ENCODE peak calls at places on chromosomes 12 and 14, in ten cellular contexts. One of them, this sample, is unnamed.

GRCh38 chr14:43872752-43873655 is 634.1 kb downstream of the FSCB start:
- DNase-seq in mucosa of descending colon: no peak
- DNase-seq in mesothelial cell of epicardium: no peak
- DNase-seq in GM20000: no peak
- DNase-seq in fibroblast of lung: no peak
- DNase-seq in HCT116: no peak
- DNase-seq in HFFc6: no peak
- DNase-seq in neural crest cell: no peak
- DNase-seq in endothelial cell of umbilical vein: no peak
- DNase-seq in fibroblast of the aortic adventitia: no peak
- DNase-seq in this sample: no peak

GRCh38 chr12:58211211-58211610 is 269.8 kb downstream of the ATP23 start:
- DNase-seq in mucosa of descending colon: no peak
- DNase-seq in mesothelial cell of epicardium: no peak
- DNase-seq in GM20000: no peak
- DNase-seq in fibroblast of lung: no peak
- DNase-seq in HCT116: no peak
- DNase-seq in HFFc6: no peak
- DNase-seq in neural crest cell: no peak
- DNase-seq in endothelial cell of umbilical vein: no peak
- DNase-seq in fibroblast of the aortic adventitia: no peak
- DNase-seq in this sample: no peak

GRCh38 chr14:54182419-54183040 is 214.3 kb upstream of the CDKN3 start:
- DNase-seq in mucosa of descending colon: no peak
- DNase-seq in mesothelial cell of epicardium: no peak
- DNase-seq in GM20000: no peak
- DNase-seq in fibroblast of lung: peak
- DNase-seq in HCT116: no peak
- DNase-seq in HFFc6: peak
- DNase-seq in neural crest cell: no peak
- DNase-seq in endothelial cell of umbilical vein: peak
- DNase-seq in fibroblast of the aortic adventitia: peak
- DNase-seq in this sample: peak

GRCh38 chr12:49069507-49070346 is at the start of gene RHEBL1:
- DNase-seq in mucosa of descending colon: peak
- DNase-seq in mesothelial cell of epicardium: peak
- DNase-seq in GM20000: peak
- DNase-seq in fibroblast of lung: peak
- DNase-seq in HCT116: peak
- DNase-seq in HFFc6: peak
- DNase-seq in neural crest cell: peak
- DNase-seq in endothelial cell of umbilical vein: peak
- DNase-seq in fibroblast of the aortic adventitia: peak
- DNase-seq in this sample: peak

GRCh38 chr12:53935562-53936341 is 2.9 kb upstream of the HOXC13 start:
- DNase-seq in mucosa of descending colon: no peak
- DNase-seq in mesothelial cell of epicardium: no peak
- DNase-seq in GM20000: no peak
- DNase-seq in fibroblast of lung: no peak
- DNase-seq in HCT116: no peak
- DNase-seq in HFFc6: no peak
- DNase-seq in neural crest cell: no peak
- DNase-seq in endothelial cell of umbilical vein: no peak
- DNase-seq in fibroblast of the aortic adventitia: no peak
- DNase-seq in this sample: no peak

GRCh38 chr12:12032260-12032761 is 38.4 kb upstream of the BCL2L14 start:
- DNase-seq in mucosa of descending colon: no peak
- DNase-seq in mesothelial cell of epicardium: no peak
- DNase-seq in GM20000: no peak
- DNase-seq in fibroblast of lung: no peak
- DNase-seq in HCT116: no peak
- DNase-seq in HFFc6: no peak
- DNase-seq in neural crest cell: no peak
- DNase-seq in endothelial cell of umbilical vein: no peak
- DNase-seq in fibroblast of the aortic adventitia: no peak
- DNase-seq in this sample: no peak

GRCh38 chr12:132152921-132153321 is 8.7 kb downstream of the NOC4L start:
- DNase-seq in mucosa of descending colon: no peak
- DNase-seq in mesothelial cell of epicardium: peak
- DNase-seq in GM20000: no peak
- DNase-seq in fibroblast of lung: no peak
- DNase-seq in HCT116: no peak
- DNase-seq in HFFc6: no peak
- DNase-seq in neural crest cell: no peak
- DNase-seq in endothelial cell of umbilical vein: no peak
- DNase-seq in fibroblast of the aortic adventitia: no peak
- DNase-seq in this sample: no peak

GRCh38 chr12:13218641-13219040 is 22.1 kb downstream of the EMP1 start:
- DNase-seq in mucosa of descending colon: no peak
- DNase-seq in mesothelial cell of epicardium: no peak
- DNase-seq in GM20000: no peak
- DNase-seq in fibroblast of lung: no peak
- DNase-seq in HCT116: no peak
- DNase-seq in HFFc6: no peak
- DNase-seq in neural crest cell: no peak
- DNase-seq in endothelial cell of umbilical vein: no peak
- DNase-seq in fibroblast of the aortic adventitia: no peak
- DNase-seq in this sample: no peak

GRCh38 chr12:14365294-14366210 is at the start of gene ATF7IP:
- DNase-seq in mucosa of descending colon: peak
- DNase-seq in mesothelial cell of epicardium: peak
- DNase-seq in GM20000: peak
- DNase-seq in fibroblast of lung: peak
- DNase-seq in HCT116: peak
- DNase-seq in HFFc6: peak
- DNase-seq in neural crest cell: peak
- DNase-seq in endothelial cell of umbilical vein: peak
- DNase-seq in fibroblast of the aortic adventitia: peak
- DNase-seq in this sample: peak

GRCh38 chr12:110117948-110118685 is 6.0 kb upstream of the IFT81 start:
- DNase-seq in mucosa of descending colon: no peak
- DNase-seq in mesothelial cell of epicardium: no peak
- DNase-seq in GM20000: no peak
- DNase-seq in fibroblast of lung: no peak
- DNase-seq in HCT116: no peak
- DNase-seq in HFFc6: no peak
- DNase-seq in neural crest cell: no peak
- DNase-seq in endothelial cell of umbilical vein: peak
- DNase-seq in fibroblast of the aortic adventitia: peak
- DNase-seq in this sample: no peak

GRCh38 chr12:25130741-25131188 is 64.2 kb downstream of the DNAI7 start:
- DNase-seq in mucosa of descending colon: no peak
- DNase-seq in mesothelial cell of epicardium: no peak
- DNase-seq in GM20000: peak
- DNase-seq in fibroblast of lung: peak
- DNase-seq in HCT116: peak
- DNase-seq in HFFc6: peak
- DNase-seq in neural crest cell: no peak
- DNase-seq in endothelial cell of umbilical vein: peak
- DNase-seq in fibroblast of the aortic adventitia: peak
- DNase-seq in this sample: peak

GRCh38 chr12:49689236-49689635 is 18.0 kb downstream of the FMNL3 start:
- DNase-seq in mucosa of descending colon: no peak
- DNase-seq in mesothelial cell of epicardium: no peak
- DNase-seq in GM20000: no peak
- DNase-seq in fibroblast of lung: no peak
- DNase-seq in HCT116: no peak
- DNase-seq in HFFc6: no peak
- DNase-seq in neural crest cell: no peak
- DNase-seq in endothelial cell of umbilical vein: no peak
- DNase-seq in fibroblast of the aortic adventitia: no peak
- DNase-seq in this sample: no peak

GRCh38 chr12:31728289-31728916 is 418 bp downstream of the AMN1 start:
- DNase-seq in mucosa of descending colon: peak
- DNase-seq in mesothelial cell of epicardium: no peak
- DNase-seq in GM20000: no peak
- DNase-seq in fibroblast of lung: no peak
- DNase-seq in HCT116: no peak
- DNase-seq in HFFc6: peak
- DNase-seq in neural crest cell: no peak
- DNase-seq in endothelial cell of umbilical vein: no peak
- DNase-seq in fibroblast of the aortic adventitia: no peak
- DNase-seq in this sample: no peak

GRCh38 chr14:103386632-103387329 is 1.6 kb downstream of the MARK3 start:
- DNase-seq in mucosa of descending colon: no peak
- DNase-seq in mesothelial cell of epicardium: no peak
- DNase-seq in GM20000: no peak
- DNase-seq in fibroblast of lung: no peak
- DNase-seq in HCT116: no peak
- DNase-seq in HFFc6: no peak
- DNase-seq in neural crest cell: no peak
- DNase-seq in endothelial cell of umbilical vein: peak
- DNase-seq in fibroblast of the aortic adventitia: peak
- DNase-seq in this sample: no peak

GRCh38 chr14:105455766-105456660 is 18.6 kb upstream of the CRIP2 start:
- DNase-seq in mucosa of descending colon: peak
- DNase-seq in mesothelial cell of epicardium: no peak
- DNase-seq in GM20000: no peak
- DNase-seq in fibroblast of lung: no peak
- DNase-seq in HCT116: no peak
- DNase-seq in HFFc6: no peak
- DNase-seq in neural crest cell: no peak
- DNase-seq in endothelial cell of umbilical vein: no peak
- DNase-seq in fibroblast of the aortic adventitia: no peak
- DNase-seq in this sample: no peak
- TF ChIP-seq CTCF in mucosa of descending colon: no peak
- TF ChIP-seq CTCF in mesothelial cell of epicardium: no peak
- TF ChIP-seq CTCF in GM20000: no peak
- TF ChIP-seq CTCF in fibroblast of lung: no peak
- TF ChIP-seq CTCF in HCT116: no peak
- TF ChIP-seq CTCF in HFFc6: no peak
- TF ChIP-seq CTCF in neural crest cell: no peak
- TF ChIP-seq CTCF in endothelial cell of umbilical vein: no peak
- TF ChIP-seq CTCF in fibroblast of the aortic adventitia: no peak
- TF ChIP-seq CTCF in this sample: no peak

GRCh38 chr12:8562310-8562709 is 21.6 kb upstream of the CLEC4E start:
- DNase-seq in mucosa of descending colon: no peak
- DNase-seq in mesothelial cell of epicardium: no peak
- DNase-seq in GM20000: no peak
- DNase-seq in fibroblast of lung: no peak
- DNase-seq in HCT116: no peak
- DNase-seq in HFFc6: no peak
- DNase-seq in neural crest cell: no peak
- DNase-seq in endothelial cell of umbilical vein: no peak
- DNase-seq in fibroblast of the aortic adventitia: no peak
- DNase-seq in this sample: no peak
- TF ChIP-seq CTCF in mucosa of descending colon: no peak
- TF ChIP-seq CTCF in mesothelial cell of epicardium: peak
- TF ChIP-seq CTCF in GM20000: no peak
- TF ChIP-seq CTCF in fibroblast of lung: peak
- TF ChIP-seq CTCF in HCT116: peak
- TF ChIP-seq CTCF in HFFc6: no peak
- TF ChIP-seq CTCF in neural crest cell: peak
- TF ChIP-seq CTCF in endothelial cell of umbilical vein: no peak
- TF ChIP-seq CTCF in fibroblast of the aortic adventitia: no peak
- TF ChIP-seq CTCF in this sample: no peak

DNA sequence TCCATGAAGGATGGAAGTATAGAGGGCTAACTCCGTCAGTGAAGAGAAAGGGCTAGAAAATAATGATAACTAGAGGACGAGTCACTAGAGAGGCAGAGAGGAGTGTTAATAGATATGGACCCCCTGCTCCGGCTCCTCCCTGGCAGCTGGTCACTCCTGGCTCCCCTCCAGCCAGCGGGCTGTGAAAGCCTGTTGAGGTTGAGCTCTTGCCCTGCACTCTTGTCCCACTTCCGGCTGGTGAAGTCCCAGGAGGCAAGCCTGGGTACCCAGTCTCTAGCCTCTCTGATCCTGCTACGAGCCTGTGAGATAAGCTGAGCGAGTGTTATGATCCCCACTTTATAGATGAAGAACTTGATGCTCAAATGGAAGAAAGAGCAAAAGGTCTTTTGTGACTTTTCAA is 90.3 kb downstream of the RFX4 start:
- DNase-seq in mucosa of descending colon: no peak
- DNase-seq in mesothelial cell of epicardium: no peak
- DNase-seq in GM20000: no peak
- DNase-seq in fibroblast of lung: no peak
- DNase-seq in HCT116: no peak
- DNase-seq in HFFc6: no peak
- DNase-seq in neural crest cell: no peak
- DNase-seq in endothelial cell of umbilical vein: no peak
- DNase-seq in fibroblast of the aortic adventitia: no peak
- DNase-seq in this sample: no peak
- TF ChIP-seq CTCF in mucosa of descending colon: no peak
- TF ChIP-seq CTCF in mesothelial cell of epicardium: no peak
- TF ChIP-seq CTCF in GM20000: no peak
- TF ChIP-seq CTCF in fibroblast of lung: no peak
- TF ChIP-seq CTCF in HCT116: no peak
- TF ChIP-seq CTCF in HFFc6: no peak
- TF ChIP-seq CTCF in neural crest cell: no peak
- TF ChIP-seq CTCF in endothelial cell of umbilical vein: no peak
- TF ChIP-seq CTCF in fibroblast of the aortic adventitia: no peak
- TF ChIP-seq CTCF in this sample: no peak

GRCh38 chr12:55724226-55724939 is 4.2 kb downstream of the RDH5 start:
- DNase-seq in mucosa of descending colon: peak
- DNase-seq in mesothelial cell of epicardium: no peak
- DNase-seq in GM20000: no peak
- DNase-seq in fibroblast of lung: peak
- DNase-seq in HCT116: no peak
- DNase-seq in HFFc6: peak
- DNase-seq in neural crest cell: peak
- DNase-seq in endothelial cell of umbilical vein: peak
- DNase-seq in fibroblast of the aortic adventitia: peak
- DNase-seq in this sample: peak

GRCh38 chr12:55723516-55724225 is 3.5 kb downstream of the RDH5 start:
- DNase-seq in mucosa of descending colon: no peak
- DNase-seq in mesothelial cell of epicardium: no peak
- DNase-seq in GM20000: no peak
- DNase-seq in fibroblast of lung: no peak
- DNase-seq in HCT116: no peak
- DNase-seq in HFFc6: no peak
- DNase-seq in neural crest cell: no peak
- DNase-seq in endothelial cell of umbilical vein: no peak
- DNase-seq in fibroblast of the aortic adventitia: no peak
- DNase-seq in this sample: no peak

GRCh38 chr12:55725556-55725955 is 3.3 kb downstream of the CD63 start:
- DNase-seq in mucosa of descending colon: no peak
- DNase-seq in mesothelial cell of epicardium: no peak
- DNase-seq in GM20000: no peak
- DNase-seq in fibroblast of lung: no peak
- DNase-seq in HCT116: no peak
- DNase-seq in HFFc6: no peak
- DNase-seq in neural crest cell: no peak
- DNase-seq in endothelial cell of umbilical vein: no peak
- DNase-seq in fibroblast of the aortic adventitia: no peak
- DNase-seq in this sample: no peak

GRCh38 chr12:55722948-55723347 is 2.8 kb downstream of the RDH5 start:
- DNase-seq in mucosa of descending colon: no peak
- DNase-seq in mesothelial cell of epicardium: no peak
- DNase-seq in GM20000: no peak
- DNase-seq in fibroblast of lung: no peak
- DNase-seq in HCT116: no peak
- DNase-seq in HFFc6: no peak
- DNase-seq in neural crest cell: no peak
- DNase-seq in endothelial cell of umbilical vein: no peak
- DNase-seq in fibroblast of the aortic adventitia: no peak
- DNase-seq in this sample: no peak

DNA sequence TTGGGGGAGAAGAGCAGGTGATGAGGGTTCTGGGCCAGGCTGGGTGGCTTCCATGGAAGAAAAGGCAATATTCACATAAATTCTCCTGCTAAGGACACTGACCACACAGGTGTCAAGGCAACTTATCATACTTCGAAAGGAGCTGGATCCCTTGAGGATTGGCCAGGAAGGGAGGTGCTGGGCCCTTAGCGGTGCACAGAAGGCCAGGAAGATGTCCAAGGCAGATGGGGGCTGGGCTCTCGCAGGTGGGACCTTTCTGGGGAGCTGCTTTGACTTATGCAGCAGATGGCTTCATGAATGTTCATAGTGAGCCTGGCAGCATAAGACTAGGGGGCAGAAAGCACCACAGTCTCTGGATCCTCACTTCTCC is 3.9 kb downstream of the CD63 start:
- DNase-seq in mucosa of descending colon: no peak
- DNase-seq in mesothelial cell of epicardium: no peak
- DNase-seq in GM20000: no peak
- DNase-seq in fibroblast of lung: no peak
- DNase-seq in HCT116: no peak
- DNase-seq in HFFc6: no peak
- DNase-seq in neural crest cell: no peak
- DNase-seq in endothelial cell of umbilical vein: no peak
- DNase-seq in fibroblast of the aortic adventitia: no peak
- DNase-seq in this sample: no peak
- TF ChIP-seq CTCF in mucosa of descending colon: no peak
- TF ChIP-seq CTCF in mesothelial cell of epicardium: no peak
- TF ChIP-seq CTCF in GM20000: no peak
- TF ChIP-seq CTCF in fibroblast of lung: no peak
- TF ChIP-seq CTCF in HCT116: no peak
- TF ChIP-seq CTCF in HFFc6: peak
- TF ChIP-seq CTCF in neural crest cell: no peak
- TF ChIP-seq CTCF in endothelial cell of umbilical vein: no peak
- TF ChIP-seq CTCF in fibroblast of the aortic adventitia: no peak
- TF ChIP-seq CTCF in this sample: no peak